ENCODE peak calls at places on chromosomes 7 and 10, in five cellular contexts. C is left colon, M is EL, E is substantia nigra, B is psoas muscle. N is an unnamed sample.

GRCh38 chr7:21011153-21011552 is 224.5 kb upstream of the SP8 start:
- DNase-seq in C (no peak), M (no peak), E (no peak), B (no peak), N (no peak)

GRCh38 chr10:72692897-72693598 is 1.1 kb downstream of the MCU start:
- DNase-seq in C (no peak), M (peak), E (no peak), B (no peak), N (no peak)

GRCh38 chr10:95245425-95246055 is 45.3 kb downstream of the PDLIM1 start:
- DNase-seq in C (no peak), M (no peak), E (no peak), B (no peak), N (peak)

GRCh38 chr7:66930341-66930740 is 9.3 kb downstream of the TMEM248 start:
- DNase-seq in C (no peak), M (peak), E (no peak), B (no peak), N (no peak)

GRCh38 chr7:39270018-39270417 is 292.3 kb downstream of the POU6F2 start:
- DNase-seq in C (no peak), M (no peak), E (no peak), B (no peak), N (no peak)

GRCh38 chr10:34319197-34319846 is 495.8 kb downstream of the PARD3 start:
- DNase-seq in C (peak), M (peak), E (no peak), B (no peak), N (no peak)

GRCh38 chr7:9891056-9891455 is 1082.6 kb upstream of the PHF14 start:
- DNase-seq in C (no peak), M (no peak), E (no peak), B (no peak), N (no peak)

GRCh38 chr7:143287321-143287934 is 723 bp upstream of the CASP2 start:
- DNase-seq in C (peak), M (no peak), E (no peak), B (no peak), N (no peak)

GRCh38 chr7:113921363-113921762 is 2.6 kb upstream of the PPP1R3A start:
- DNase-seq in C (no peak), M (no peak), E (no peak), B (no peak), N (no peak)

GRCh38 chr7:114622189-114622588 is 207.6 kb downstream of the FOXP2 start:
- DNase-seq in C (no peak), M (no peak), E (no peak), B (no peak), N (no peak)

GRCh38 chr10:98038333-98038732 is 7.9 kb upstream of the CRTAC1 start:
- DNase-seq in C (no peak), M (no peak), E (no peak), B (no peak), N (no peak)

GRCh38 chr7:141366098-141366621 is 185.1 kb upstream of the AGK start:
- DNase-seq in C (no peak), M (peak), E (no peak), B (no peak), N (no peak)

GRCh38 chr10:114874827-114875541 is 53.4 kb downstream of the FHIP2A start:
- DNase-seq in C (no peak), M (no peak), E (no peak), B (no peak), N (no peak)

GRCh38 chr10:79274279-79275104 is 72.8 kb upstream of the PPIF start:
- DNase-seq in C (peak), M (no peak), E (peak), B (peak), N (no peak)

GRCh38 chr10:85537561-85537960 is 829.0 kb downstream of the GRID1 start:
- DNase-seq in C (no peak), M (no peak), E (no peak), B (no peak), N (no peak)

GRCh38 chr7:101120315-101120714 is 6.6 kb upstream of the SERPINE1 start:
- DNase-seq in C (no peak), M (peak), E (no peak), B (no peak), N (no peak)

GRCh38 chr10:86365346-86366032 is 1.1 kb downstream of the GRID1 start:
- DNase-seq in C (peak), M (no peak), E (peak), B (no peak), N (no peak)

GRCh38 chr10:87817291-87817872 is 644 bp downstream of the ATAD1 start:
- DNase-seq in C (no peak), M (peak), E (no peak), B (no peak), N (no peak)

GRCh38 chr7:33861947-33862346 is 43.4 kb upstream of the BMPER start:
- DNase-seq in C (no peak), M (no peak), E (no peak), B (no peak), N (no peak)

GRCh38 chr7:34807548-34808340 is 149.7 kb downstream of the NPSR1 start:
- DNase-seq in C (no peak), M (no peak), E (no peak), B (no peak), N (no peak)

GRCh38 chr7:28988818-28989595 is 30.9 kb upstream of the TRIL start:
- DNase-seq in C (no peak), M (peak), E (no peak), B (peak), N (no peak)